ENCODE peak calls at places on chromosomes 4 and X, in eight cellular contexts. One of them, this sample, is unnamed.

GRCh38 chrX:55450259-55450658 is 1.7 kb upstream of the MAGEH1 start:
- DNase-seq in body of pancreas: no peak
- DNase-seq in ovary: no peak
- DNase-seq in breast epithelium: no peak
- DNase-seq in K562: peak
- DNase-seq in A549: peak
- DNase-seq in stomach: no peak
- DNase-seq in IMR-90: peak
- DNase-seq in this sample: no peak

GRCh38 chr4:111108138-111108537 is 485.3 kb upstream of the PITX2 start:
- DNase-seq in body of pancreas: no peak
- DNase-seq in ovary: no peak
- DNase-seq in breast epithelium: no peak
- DNase-seq in K562: no peak
- DNase-seq in A549: no peak
- DNase-seq in stomach: no peak
- DNase-seq in IMR-90: no peak
- DNase-seq in this sample: no peak

GRCh38 chrX:40082447-40083119 is 15.2 kb downstream of the BCOR start:
- DNase-seq in body of pancreas: no peak
- DNase-seq in ovary: no peak
- DNase-seq in breast epithelium: no peak
- DNase-seq in K562: no peak
- DNase-seq in A549: no peak
- DNase-seq in stomach: no peak
- DNase-seq in IMR-90: no peak
- DNase-seq in this sample: no peak

GRCh38 chr4:173264960-173265281 is 69.2 kb downstream of the HMGB2 start:
- DNase-seq in body of pancreas: no peak
- DNase-seq in ovary: no peak
- DNase-seq in breast epithelium: no peak
- DNase-seq in K562: no peak
- DNase-seq in A549: no peak
- DNase-seq in stomach: no peak
- DNase-seq in IMR-90: no peak
- DNase-seq in this sample: peak

GRCh38 chr4:153137677-153138630 is 66.3 kb upstream of the TRIM2 start:
- DNase-seq in body of pancreas: no peak
- DNase-seq in ovary: no peak
- DNase-seq in breast epithelium: no peak
- DNase-seq in K562: peak
- DNase-seq in A549: no peak
- DNase-seq in stomach: no peak
- DNase-seq in IMR-90: no peak
- DNase-seq in this sample: no peak

GRCh38 chr4:5810770-5811430 is 82.0 kb downstream of the CRMP1 start:
- DNase-seq in body of pancreas: no peak
- DNase-seq in ovary: no peak
- DNase-seq in breast epithelium: no peak
- DNase-seq in K562: no peak
- DNase-seq in A549: no peak
- DNase-seq in stomach: no peak
- DNase-seq in IMR-90: no peak
- DNase-seq in this sample: no peak

GRCh38 chr4:114423582-114423981 is 175.0 kb upstream of the UGT8 start:
- DNase-seq in body of pancreas: no peak
- DNase-seq in ovary: no peak
- DNase-seq in breast epithelium: no peak
- DNase-seq in K562: no peak
- DNase-seq in A549: no peak
- DNase-seq in stomach: no peak
- DNase-seq in IMR-90: no peak
- DNase-seq in this sample: no peak

GRCh38 chr4:158168606-158169005 is 4.2 kb downstream of the GASK1B start:
- DNase-seq in body of pancreas: no peak
- DNase-seq in ovary: no peak
- DNase-seq in breast epithelium: no peak
- DNase-seq in K562: no peak
- DNase-seq in A549: no peak
- DNase-seq in stomach: no peak
- DNase-seq in IMR-90: no peak
- DNase-seq in this sample: no peak

GRCh38 chr4:10066206-10066605 is 44.9 kb upstream of the SLC2A9 start:
- DNase-seq in body of pancreas: no peak
- DNase-seq in ovary: no peak
- DNase-seq in breast epithelium: no peak
- DNase-seq in K562: no peak
- DNase-seq in A549: no peak
- DNase-seq in stomach: no peak
- DNase-seq in IMR-90: no peak
- DNase-seq in this sample: no peak

GRCh38 chr4:71235321-71236206 is 103.3 kb upstream of the SLC4A4 start:
- DNase-seq in body of pancreas: no peak
- DNase-seq in ovary: no peak
- DNase-seq in breast epithelium: no peak
- DNase-seq in K562: no peak
- DNase-seq in A549: no peak
- DNase-seq in stomach: no peak
- DNase-seq in IMR-90: no peak
- DNase-seq in this sample: peak

GRCh38 chr4:165378763-165379631 is at the start of gene CPE:
- DNase-seq in body of pancreas: peak
- DNase-seq in ovary: peak
- DNase-seq in breast epithelium: peak
- DNase-seq in K562: no peak
- DNase-seq in A549: peak
- DNase-seq in stomach: peak
- DNase-seq in IMR-90: peak
- DNase-seq in this sample: peak

GRCh38 chrX:34813618-34814017 is 129.0 kb upstream of the FAM47B start:
- DNase-seq in body of pancreas: no peak
- DNase-seq in ovary: no peak
- DNase-seq in breast epithelium: no peak
- DNase-seq in K562: no peak
- DNase-seq in A549: no peak
- DNase-seq in stomach: no peak
- DNase-seq in IMR-90: peak
- DNase-seq in this sample: no peak

GRCh38 chrX:43644124-43644701 is 11.9 kb upstream of the MAOA start:
- DNase-seq in body of pancreas: no peak
- DNase-seq in ovary: no peak
- DNase-seq in breast epithelium: no peak
- DNase-seq in K562: no peak
- DNase-seq in A549: peak
- DNase-seq in stomach: no peak
- DNase-seq in IMR-90: peak
- DNase-seq in this sample: no peak

GRCh38 chr4:86181585-86181984 is 178.3 kb downstream of the MAPK10 start:
- DNase-seq in body of pancreas: no peak
- DNase-seq in ovary: no peak
- DNase-seq in breast epithelium: no peak
- DNase-seq in K562: no peak
- DNase-seq in A549: peak
- DNase-seq in stomach: no peak
- DNase-seq in IMR-90: peak
- DNase-seq in this sample: no peak

GRCh38 chr4:168321006-168321405 is 2.5 kb upstream of the DDX60 start:
- DNase-seq in body of pancreas: no peak
- DNase-seq in ovary: no peak
- DNase-seq in breast epithelium: no peak
- DNase-seq in K562: no peak
- DNase-seq in A549: peak
- DNase-seq in stomach: no peak
- DNase-seq in IMR-90: no peak
- DNase-seq in this sample: no peak

GRCh38 chr4:41160010-41160789 is 54.1 kb downstream of the APBB2 start:
- DNase-seq in body of pancreas: no peak
- DNase-seq in ovary: no peak
- DNase-seq in breast epithelium: no peak
- DNase-seq in K562: no peak
- DNase-seq in A549: peak
- DNase-seq in stomach: no peak
- DNase-seq in IMR-90: peak
- DNase-seq in this sample: no peak

GRCh38 chr4:90293320-90293719 is 166.1 kb downstream of the CCSER1 start:
- DNase-seq in body of pancreas: no peak
- DNase-seq in ovary: no peak
- DNase-seq in breast epithelium: no peak
- DNase-seq in K562: no peak
- DNase-seq in A549: peak
- DNase-seq in stomach: no peak
- DNase-seq in IMR-90: peak
- DNase-seq in this sample: no peak

GRCh38 chr4:73525611-73526010 is 44.1 kb downstream of the AFM start:
- DNase-seq in body of pancreas: no peak
- DNase-seq in ovary: no peak
- DNase-seq in breast epithelium: no peak
- DNase-seq in K562: no peak
- DNase-seq in A549: no peak
- DNase-seq in stomach: no peak
- DNase-seq in IMR-90: no peak
- DNase-seq in this sample: no peak

GRCh38 chrX:65587616-65588526 is 53.3 kb upstream of the LAS1L start:
- DNase-seq in body of pancreas: peak
- DNase-seq in ovary: peak
- DNase-seq in breast epithelium: peak
- DNase-seq in K562: peak
- DNase-seq in A549: peak
- DNase-seq in stomach: peak
- DNase-seq in IMR-90: peak
- DNase-seq in this sample: peak
- TF ChIP-seq CTCF in body of pancreas: no peak
- TF ChIP-seq CTCF in ovary: no peak
- TF ChIP-seq CTCF in breast epithelium: no peak
- TF ChIP-seq CTCF in K562: no peak
- TF ChIP-seq CTCF in A549: no peak
- TF ChIP-seq CTCF in stomach: no peak
- TF ChIP-seq CTCF in IMR-90: no peak
- TF ChIP-seq CTCF in this sample: no peak

GRCh38 chrX:10582215-10582733 is 38.1 kb downstream of the MID1 start:
- DNase-seq in body of pancreas: no peak
- DNase-seq in ovary: no peak
- DNase-seq in breast epithelium: no peak
- DNase-seq in K562: peak
- DNase-seq in A549: peak
- DNase-seq in stomach: no peak
- DNase-seq in IMR-90: peak
- DNase-seq in this sample: no peak
- H3K27ac ChIP-seq in body of pancreas: no peak
- H3K27ac ChIP-seq in ovary: no peak
- H3K27ac ChIP-seq in breast epithelium: no peak
- H3K27ac ChIP-seq in K562: peak
- H3K27ac ChIP-seq in A549: peak
- H3K27ac ChIP-seq in stomach: no peak
- H3K27ac ChIP-seq in IMR-90: no peak
- H3K27ac ChIP-seq in this sample: no peak

DNA sequence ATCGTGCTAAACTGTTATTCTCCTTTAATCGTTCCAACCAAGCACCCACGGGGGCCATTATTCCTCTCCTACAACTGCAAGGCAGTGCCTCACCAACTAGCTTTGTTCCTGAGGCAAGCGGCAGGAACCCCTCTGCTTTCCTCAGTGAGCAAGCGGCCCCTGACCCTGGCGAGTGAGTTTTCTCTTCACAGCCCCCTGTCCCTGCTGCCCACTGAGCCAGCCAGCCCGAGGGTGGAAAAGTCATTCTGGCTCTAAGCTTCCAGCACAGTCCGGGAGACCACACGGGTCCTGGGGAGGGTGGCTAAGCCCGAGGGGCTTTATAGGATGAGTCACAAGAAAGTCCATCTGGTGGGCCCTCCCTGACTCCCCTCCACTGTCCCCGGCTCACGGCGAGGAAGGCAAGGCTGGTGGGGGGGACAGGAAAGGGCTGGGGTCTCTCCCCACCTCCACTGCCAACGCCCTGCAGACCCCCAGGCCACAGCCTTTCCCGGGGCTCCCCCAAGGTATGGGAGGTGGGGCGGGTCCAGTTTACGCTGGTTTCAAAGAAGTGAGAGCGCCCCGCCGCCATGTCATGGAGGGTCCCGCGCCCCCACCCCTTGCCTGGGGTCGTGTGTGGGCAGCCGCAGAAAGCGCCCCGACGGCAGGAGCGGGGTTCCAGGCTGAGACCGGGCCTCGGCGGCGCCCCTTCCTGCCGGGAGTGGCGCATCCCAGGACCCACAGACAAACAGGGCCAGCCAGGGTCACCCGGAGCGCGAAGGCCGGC is 45.0 kb downstream of the CPLX1 start:
- DNase-seq in body of pancreas: no peak
- DNase-seq in ovary: peak
- DNase-seq in breast epithelium: no peak
- DNase-seq in K562: no peak
- DNase-seq in A549: no peak
- DNase-seq in stomach: no peak
- DNase-seq in IMR-90: peak
- DNase-seq in this sample: no peak
- TF ChIP-seq POLR2A in body of pancreas: no peak
- TF ChIP-seq POLR2A in ovary: no peak
- TF ChIP-seq POLR2A in breast epithelium: no peak
- TF ChIP-seq POLR2A in K562: no peak
- TF ChIP-seq POLR2A in A549: no peak
- TF ChIP-seq POLR2A in stomach: no peak
- TF ChIP-seq POLR2A in IMR-90: no peak
- TF ChIP-seq POLR2A in this sample: no peak

DNA sequence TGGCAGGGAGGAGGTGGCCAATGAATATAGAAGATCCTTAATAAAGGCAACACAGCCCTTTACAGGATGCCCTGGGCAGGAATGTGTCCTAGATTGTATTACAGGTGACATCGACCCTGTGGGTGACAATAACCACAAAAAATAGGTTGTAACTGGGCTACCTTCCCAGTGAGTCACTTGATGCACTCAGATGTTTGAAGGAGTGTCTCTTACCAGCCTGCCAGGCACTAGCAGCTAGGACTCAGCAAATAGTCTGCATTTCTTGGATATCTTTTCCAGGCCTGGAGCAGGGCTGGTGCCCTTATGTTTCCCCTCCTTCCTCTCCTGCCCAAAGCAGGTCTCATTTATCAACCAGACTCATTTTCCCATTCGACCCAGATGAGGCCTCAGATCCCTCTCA is 50.9 kb upstream of the TMEM164 start:
- DNase-seq in body of pancreas: no peak
- DNase-seq in ovary: no peak
- DNase-seq in breast epithelium: no peak
- DNase-seq in K562: no peak
- DNase-seq in A549: peak
- DNase-seq in stomach: no peak
- DNase-seq in IMR-90: no peak
- DNase-seq in this sample: peak
- TF ChIP-seq CTCF in body of pancreas: no peak
- TF ChIP-seq CTCF in ovary: no peak
- TF ChIP-seq CTCF in breast epithelium: no peak
- TF ChIP-seq CTCF in K562: no peak
- TF ChIP-seq CTCF in A549: no peak
- TF ChIP-seq CTCF in stomach: no peak
- TF ChIP-seq CTCF in IMR-90: no peak
- TF ChIP-seq CTCF in this sample: no peak

GRCh38 chr4:99943904-99944437 is 2.4 kb downstream of the DNAJB14 start:
- DNase-seq in body of pancreas: no peak
- DNase-seq in ovary: no peak
- DNase-seq in breast epithelium: no peak
- DNase-seq in K562: no peak
- DNase-seq in A549: no peak
- DNase-seq in stomach: no peak
- DNase-seq in IMR-90: no peak
- DNase-seq in this sample: no peak
- H3K27ac ChIP-seq in body of pancreas: no peak
- H3K27ac ChIP-seq in ovary: no peak
- H3K27ac ChIP-seq in breast epithelium: no peak
- H3K27ac ChIP-seq in K562: no peak
- H3K27ac ChIP-seq in A549: no peak
- H3K27ac ChIP-seq in stomach: no peak
- H3K27ac ChIP-seq in IMR-90: no peak
- H3K27ac ChIP-seq in this sample: no peak

GRCh38 chr4:55948726-55949479 is at the start of gene CEP135:
- DNase-seq in body of pancreas: peak
- DNase-seq in ovary: peak
- DNase-seq in breast epithelium: peak
- DNase-seq in K562: peak
- DNase-seq in A549: peak
- DNase-seq in stomach: peak
- DNase-seq in IMR-90: peak
- DNase-seq in this sample: peak
- TF ChIP-seq POLR2A in body of pancreas: peak
- TF ChIP-seq POLR2A in ovary: no peak
- TF ChIP-seq POLR2A in breast epithelium: no peak
- TF ChIP-seq POLR2A in K562: peak
- TF ChIP-seq POLR2A in A549: peak
- TF ChIP-seq POLR2A in stomach: no peak
- TF ChIP-seq POLR2A in IMR-90: peak
- TF ChIP-seq POLR2A in this sample: peak

This sample was measured in gastrocnemius medialis.